ENCODE peak calls at places on chromosomes 6 and 20, in eight cellular contexts. B is GM23338; J is epithelial cell of esophagus; P is cardiac fibroblast; O is dorsolateral prefrontal cortex; C is CD4-positive, CD25-positive, alpha-beta regulatory T cell; G is AG09309; Y is neuronal stem cell. H is an unnamed sample.

GRCh38 chr20:45343867-45344721 is 4.1 kb downstream of the SDC4 start:
- DNase-seq in B (no peak), J (peak), P (peak), O (no peak), C (no peak), G (peak), Y (no peak), H (peak)

GRCh38 chr6:137878070-137878809 is 11.2 kb downstream of the TNFAIP3 start:
- DNase-seq in B (no peak), J (no peak), P (peak), O (no peak), C (peak), G (no peak), Y (no peak), H (no peak)

GRCh38 chr20:50153500-50154377 is at the start of gene PEDS1:
- DNase-seq in B (peak), J (peak), P (peak), O (peak), C (peak), G (peak), Y (peak), H (peak)

GRCh38 chr6:28985396-28986164 is 19.5 kb downstream of the ZNF311 start:
- DNase-seq in B (peak), J (peak), P (peak), O (peak), C (no peak), G (peak), Y (peak), H (peak)

GRCh38 chr6:89925826-89926225 is 31.6 kb downstream of the GJA10 start:
- DNase-seq in B (no peak), J (peak), P (peak), O (no peak), C (no peak), G (no peak), Y (no peak), H (no peak)

GRCh38 chr6:63403725-63404124 is 83.9 kb upstream of the LGSN start:
- DNase-seq in B (peak), J (peak), P (no peak), O (no peak), C (no peak), G (no peak), Y (no peak), H (no peak)

GRCh38 chr6:87789198-87789899 is 87.3 kb upstream of the AKIRIN2 start:
- DNase-seq in B (peak), J (peak), P (peak), O (no peak), C (no peak), G (peak), Y (no peak), H (peak)

GRCh38 chr20:3705491-3705969 is 6.9 kb downstream of the SIGLEC1 start:
- DNase-seq in B (no peak), J (no peak), P (no peak), O (no peak), C (no peak), G (no peak), Y (no peak), H (no peak)

GRCh38 chr6:4640139-4640538 is 136.1 kb upstream of the CDYL start:
- DNase-seq in B (no peak), J (peak), P (peak), O (no peak), C (no peak), G (no peak), Y (no peak), H (peak)

GRCh38 chr20:46635514-46636091 is 15.7 kb downstream of the SLC13A3 start:
- DNase-seq in B (no peak), J (peak), P (no peak), O (no peak), C (no peak), G (no peak), Y (no peak), H (no peak)

GRCh38 chr20:55437778-55438417 is 567.4 kb downstream of the CBLN4 start:
- DNase-seq in B (no peak), J (no peak), P (no peak), O (no peak), C (no peak), G (no peak), Y (no peak), H (no peak)

GRCh38 chr6:113065606-113066005 is 718.5 kb downstream of the RFPL4B start:
- DNase-seq in B (peak), J (no peak), P (peak), O (no peak), C (no peak), G (no peak), Y (peak), H (no peak)

GRCh38 chr6:146968041-146968760 is 236.0 kb upstream of the STXBP5 start:
- DNase-seq in B (no peak), J (peak), P (peak), O (no peak), C (no peak), G (peak), Y (no peak), H (peak)

GRCh38 chr6:138455746-138456392 is 43.4 kb downstream of the NHSL1 start:
- DNase-seq in B (no peak), J (peak), P (peak), O (no peak), C (peak), G (no peak), Y (no peak), H (no peak)

GRCh38 chr6:40719671-40720374 is 132.7 kb upstream of the LRFN2 start:
- DNase-seq in B (peak), J (no peak), P (peak), O (no peak), C (no peak), G (peak), Y (no peak), H (peak)
- H3K4me3 ChIP-seq in B (peak), J (no peak), P (no peak), O (peak), C (no peak), G (no peak), Y (no peak), H (peak)

GRCh38 chr6:116528800-116529199 is 16.7 kb downstream of the TRAPPC3L start:
- DNase-seq in B (no peak), J (no peak), P (peak), O (no peak), C (no peak), G (no peak), Y (no peak), H (no peak)
- H3K4me3 ChIP-seq in B (no peak), J (no peak), P (no peak), O (no peak), C (no peak), G (no peak), Y (no peak), H (no peak)

GRCh38 chr6:26555505-26556262 is 17.5 kb downstream of the HMGN4 start:
- DNase-seq in B (peak), J (peak), P (no peak), O (no peak), C (no peak), G (no peak), Y (no peak), H (no peak)
- H3K4me3 ChIP-seq in B (peak), J (peak), P (peak), O (peak), C (peak), G (no peak), Y (peak), H (peak)

DNA sequence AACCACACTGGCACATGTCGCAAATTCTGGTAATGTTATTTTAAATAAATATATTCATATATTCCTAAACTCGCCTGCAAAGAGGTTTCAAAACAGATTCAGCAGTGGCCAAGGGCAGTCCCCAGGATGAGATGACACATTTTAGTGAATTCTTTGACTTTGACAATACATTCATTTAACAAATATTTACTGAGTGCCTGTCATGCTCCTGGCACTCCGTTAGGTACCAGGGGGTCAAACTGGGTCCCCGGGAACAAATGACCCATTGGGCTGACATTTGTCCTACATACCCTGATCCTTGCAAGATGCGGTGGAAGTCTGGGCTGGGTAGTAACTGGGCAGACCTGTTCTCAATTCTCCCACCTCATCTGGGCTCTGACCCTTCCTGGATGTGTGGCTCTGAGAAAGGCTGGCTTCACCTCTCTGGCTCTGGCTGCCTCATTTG is 74.9 kb downstream of the FYN start:
- DNase-seq in B (no peak), J (no peak), P (no peak), O (no peak), C (no peak), G (no peak), Y (no peak), H (no peak)
- H3K4me3 ChIP-seq in B (no peak), J (no peak), P (no peak), O (no peak), C (no peak), G (no peak), Y (no peak), H (no peak)

GRCh38 chr6:50362706-50363105 is 313.0 kb upstream of the DEFB112 start:
- DNase-seq in B (no peak), J (peak), P (no peak), O (no peak), C (no peak), G (no peak), Y (no peak), H (no peak)
- H3K4me3 ChIP-seq in B (no peak), J (no peak), P (no peak), O (no peak), C (no peak), G (no peak), Y (no peak), H (no peak)

DNA sequence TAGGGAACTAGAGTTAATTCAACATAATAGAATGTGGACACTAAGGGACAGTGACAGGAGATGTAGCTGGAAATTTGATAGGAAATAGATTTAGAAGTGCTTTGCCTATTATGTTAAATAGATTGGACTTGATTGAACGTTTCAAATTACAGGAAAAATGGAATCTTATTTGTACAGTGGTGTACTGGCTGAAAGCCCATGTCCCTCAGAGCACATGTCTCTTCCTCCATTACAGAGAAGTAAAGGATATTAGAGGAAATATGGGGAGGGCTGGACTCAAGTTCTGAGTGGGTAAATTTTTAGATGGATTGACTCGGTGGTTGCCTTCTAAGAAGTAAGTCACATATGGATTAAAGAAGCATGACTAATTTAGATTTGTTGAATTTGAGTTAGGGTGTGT is 11.4 kb downstream of the PKIB start:
- DNase-seq in B (no peak), J (no peak), P (no peak), O (no peak), C (no peak), G (no peak), Y (no peak), H (no peak)
- H3K4me3 ChIP-seq in B (no peak), J (no peak), P (no peak), O (no peak), C (no peak), G (no peak), Y (no peak), H (no peak)

DNA sequence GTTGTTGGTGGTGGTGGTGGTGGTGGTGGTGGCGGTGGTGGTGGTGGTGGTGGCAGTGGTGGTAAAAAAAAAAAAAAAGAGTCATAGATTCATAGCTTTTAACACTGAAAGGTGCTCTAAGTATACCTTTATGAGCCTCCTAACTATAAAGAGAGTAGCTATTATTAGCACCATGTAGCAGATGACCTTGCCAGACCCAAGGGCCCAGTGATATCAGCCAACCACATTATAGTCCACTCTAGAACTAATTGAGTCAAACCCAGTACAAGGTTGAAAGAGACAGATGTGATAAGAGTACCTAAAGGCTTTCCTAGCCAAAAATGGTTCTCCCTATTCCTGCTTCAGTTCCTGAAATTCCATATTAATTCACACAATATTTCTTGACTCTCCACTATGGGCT is 245.3 kb downstream of the HACE1 start:
- DNase-seq in B (no peak), J (no peak), P (no peak), O (no peak), C (no peak), G (no peak), Y (no peak), H (peak)
- H3K4me3 ChIP-seq in B (no peak), J (no peak), P (no peak), O (no peak), C (no peak), G (no peak), Y (no peak), H (no peak)

GRCh38 chr6:7589221-7589620 is 777 bp upstream of the SNRNP48 start:
- DNase-seq in B (no peak), J (peak), P (peak), O (no peak), C (no peak), G (no peak), Y (no peak), H (peak)
- H3K4me3 ChIP-seq in B (peak), J (peak), P (no peak), O (peak), C (peak), G (no peak), Y (no peak), H (no peak)

GRCh38 chr6:42227173-42227850 is 9.7 kb upstream of the MRPS10 start:
- DNase-seq in B (no peak), J (peak), P (no peak), O (no peak), C (no peak), G (no peak), Y (no peak), H (peak)
- H3K4me3 ChIP-seq in B (no peak), J (no peak), P (no peak), O (no peak), C (no peak), G (no peak), Y (no peak), H (no peak)

GRCh38 chr6:154232013-154232920 is 124.3 kb downstream of the IPCEF1 start:
- DNase-seq in B (no peak), J (peak), P (no peak), O (no peak), C (peak), G (no peak), Y (no peak), H (peak)
- H3K4me3 ChIP-seq in B (no peak), J (no peak), P (no peak), O (no peak), C (peak), G (no peak), Y (no peak), H (no peak)